ENCODE peak calls at places on chromosomes 1 and 21, in nine cellular contexts. M, I, C, O, B, X, A, J and Q are unnamed samples.

GRCh38 chr1:53725238-53725689 is 13.7 kb downstream of the GLIS1 start:
- DNase-seq in M (no peak), I (no peak), C (no peak), O (no peak), B (no peak), X (no peak), A (no peak), J (no peak), Q (no peak)

GRCh38 chr1:41539999-41540398 is 55.5 kb upstream of the EDN2 start:
- DNase-seq in M (no peak), I (no peak), C (no peak), O (no peak), B (no peak), X (no peak), A (no peak), J (no peak), Q (peak)

GRCh38 chr1:221306239-221306638 is 427.0 kb downstream of the HLX start:
- DNase-seq in M (no peak), I (no peak), C (no peak), O (no peak), B (no peak), X (no peak), A (no peak), J (no peak), Q (no peak)

GRCh38 chr1:167666416-167666815 is 36.4 kb downstream of the RCSD1 start:
- DNase-seq in M (peak), I (peak), C (no peak), O (no peak), B (no peak), X (no peak), A (no peak), J (no peak), Q (no peak)

GRCh38 chr1:19643602-19644419 is at the start of gene NBL1:
- DNase-seq in M (no peak), I (no peak), C (no peak), O (peak), B (peak), X (peak), A (no peak), J (no peak), Q (peak)

GRCh38 chr1:98906761-98907301 is 97.8 kb downstream of the PLPPR5 start:
- DNase-seq in M (no peak), I (no peak), C (no peak), O (no peak), B (no peak), X (no peak), A (no peak), J (no peak), Q (no peak)

GRCh38 chr1:198776602-198777029 is 137.8 kb downstream of the PTPRC start:
- DNase-seq in M (peak), I (peak), C (no peak), O (no peak), B (no peak), X (no peak), A (no peak), J (no peak), Q (no peak)

GRCh38 chr21:46051821-46052675 is 45.9 kb upstream of the COL6A2 start:
- DNase-seq in M (no peak), I (no peak), C (no peak), O (no peak), B (no peak), X (no peak), A (no peak), J (peak), Q (no peak)

GRCh38 chr1:29621826-29622435 is 385.6 kb downstream of the PTPRU start:
- DNase-seq in M (no peak), I (no peak), C (no peak), O (no peak), B (no peak), X (no peak), A (no peak), J (no peak), Q (no peak)